ENCODE peak calls at places on chromosomes 1 and 21, in ten cellular contexts. F, H, U, V, O, B, R, L, J and M are unnamed samples.
A peak's percentile ranks its signal among the peaks of the same experiment; 100 is the strongest.

GRCh38 chr21:30962013-30962412 is 76.3 kb downstream of the KRTAP19-8 start:
- DNase-seq in F (no peak), H (no peak), U (no peak), V (no peak), O (no peak), B (peak; percentile 52), R (no peak), L (no peak), J (no peak), M (no peak)

GRCh38 chr21:14482165-14482564 is 64.0 kb downstream of the SAMSN1 start:
- DNase-seq in F (no peak), H (peak; percentile 55), U (peak; percentile 11), V (no peak), O (no peak), B (no peak), R (no peak), L (no peak), J (no peak), M (peak; percentile 38)

GRCh38 chr1:55618203-55618602 is 403.0 kb upstream of the USP24 start:
- DNase-seq in F (no peak), H (no peak), U (peak; percentile 10), V (no peak), O (no peak), B (no peak), R (no peak), L (no peak), J (no peak), M (peak; percentile 47)

GRCh38 chr1:206770531-206771352 is at the start of gene IL19:
- DNase-seq in F (peak; percentile 85), H (no peak), U (peak; percentile 17), V (no peak), O (peak; percentile 34), B (peak; percentile 66), R (no peak), L (no peak), J (no peak), M (no peak)

GRCh38 chr1:193479187-193479586 is 292.8 kb upstream of the B3GALT2 start:
- DNase-seq in F (no peak), H (peak; percentile 94), U (no peak), V (peak; percentile 44), O (no peak), B (no peak), R (no peak), L (no peak), J (peak; percentile 87), M (peak; percentile 78)

GRCh38 chr1:53061859-53062714 is at the start of gene PODN:
- DNase-seq in F (peak; percentile 44), H (peak; percentile 46), U (peak; percentile 63), V (no peak), O (no peak), B (peak; percentile 71), R (peak; percentile 73), L (peak; percentile 59), J (no peak), M (no peak)

GRCh38 chr1:19405195-19405760 is 80.1 kb downstream of the CAPZB start:
- DNase-seq in F (no peak), H (no peak), U (no peak), V (no peak), O (no peak), B (no peak), R (no peak), L (no peak), J (no peak), M (no peak)

GRCh38 chr1:232435746-232436145 is 194.2 kb downstream of the SIPA1L2 start:
- DNase-seq in F (peak; percentile 73), H (no peak), U (no peak), V (no peak), O (peak; percentile 70), B (no peak), R (peak; percentile 54), L (peak; percentile 40), J (no peak), M (no peak)

GRCh38 chr1:14365226-14365994 is 233.1 kb upstream of the KAZN start:
- DNase-seq in F (no peak), H (no peak), U (no peak), V (no peak), O (no peak), B (no peak), R (no peak), L (no peak), J (no peak), M (no peak)

GRCh38 chr1:109539676-109540075 is at the start of gene GPR61:
- DNase-seq in F (no peak), H (no peak), U (no peak), V (no peak), O (no peak), B (peak; percentile 64), R (no peak), L (no peak), J (no peak), M (no peak)

GRCh38 chr1:212955098-212955497 is 4.8 kb downstream of the VASH2 start:
- DNase-seq in F (no peak), H (no peak), U (no peak), V (no peak), O (no peak), B (no peak), R (no peak), L (no peak), J (no peak), M (no peak)

GRCh38 chr1:212958175-212958574 is 7.8 kb downstream of the VASH2 start:
- DNase-seq in F (peak; percentile 71), H (no peak), U (no peak), V (no peak), O (peak; percentile 78), B (no peak), R (no peak), L (no peak), J (peak; percentile 44), M (no peak)

GRCh38 chr1:212959266-212960220 is 9.2 kb downstream of the VASH2 start:
- DNase-seq in F (no peak), H (no peak), U (no peak), V (no peak), O (no peak), B (no peak), R (no peak), L (no peak), J (peak; percentile 37), M (no peak)

GRCh38 chr1:212956231-212956630 is 5.9 kb downstream of the VASH2 start:
- DNase-seq in F (no peak), H (no peak), U (no peak), V (no peak), O (no peak), B (no peak), R (no peak), L (no peak), J (peak; percentile 38), M (no peak)

DNA sequence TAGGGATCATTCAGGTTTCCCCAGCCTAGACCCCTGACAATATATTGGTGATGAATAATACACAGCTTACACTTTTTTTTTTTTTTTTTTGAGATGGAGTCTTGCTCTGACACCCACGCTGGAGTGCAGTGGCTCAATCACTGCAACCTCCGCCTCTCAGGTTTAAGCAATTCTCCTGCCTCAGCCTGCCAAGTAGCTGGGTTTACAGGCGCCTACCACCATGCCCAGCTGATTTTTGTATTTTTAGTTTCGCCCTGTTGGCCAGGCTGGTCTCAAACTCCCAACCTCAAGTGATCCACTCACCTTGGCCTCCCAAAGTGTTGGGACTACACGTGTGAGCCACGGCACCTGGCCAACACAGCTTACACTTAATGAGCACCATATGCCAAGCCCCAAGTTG is 7.2 kb downstream of the VASH2 start:
- DNase-seq in F (no peak), H (no peak), U (no peak), V (no peak), O (no peak), B (no peak), R (no peak), L (no peak), J (no peak), M (no peak)
- H3K36me3 ChIP-seq in F (no peaks in the 10 kb centered on the region), H (no peaks in the 10 kb centered on the region), U (no peaks in the 10 kb centered on the region), V (no peaks in the 10 kb centered on the region), O (peaks cover 36% of the 10 kb centered on the region), B (peaks cover 18% of the 10 kb centered on the region), R (no peaks in the 10 kb centered on the region), L (no peaks in the 10 kb centered on the region), J (no peaks in the 10 kb centered on the region), M (no peaks in the 10 kb centered on the region)

DNA sequence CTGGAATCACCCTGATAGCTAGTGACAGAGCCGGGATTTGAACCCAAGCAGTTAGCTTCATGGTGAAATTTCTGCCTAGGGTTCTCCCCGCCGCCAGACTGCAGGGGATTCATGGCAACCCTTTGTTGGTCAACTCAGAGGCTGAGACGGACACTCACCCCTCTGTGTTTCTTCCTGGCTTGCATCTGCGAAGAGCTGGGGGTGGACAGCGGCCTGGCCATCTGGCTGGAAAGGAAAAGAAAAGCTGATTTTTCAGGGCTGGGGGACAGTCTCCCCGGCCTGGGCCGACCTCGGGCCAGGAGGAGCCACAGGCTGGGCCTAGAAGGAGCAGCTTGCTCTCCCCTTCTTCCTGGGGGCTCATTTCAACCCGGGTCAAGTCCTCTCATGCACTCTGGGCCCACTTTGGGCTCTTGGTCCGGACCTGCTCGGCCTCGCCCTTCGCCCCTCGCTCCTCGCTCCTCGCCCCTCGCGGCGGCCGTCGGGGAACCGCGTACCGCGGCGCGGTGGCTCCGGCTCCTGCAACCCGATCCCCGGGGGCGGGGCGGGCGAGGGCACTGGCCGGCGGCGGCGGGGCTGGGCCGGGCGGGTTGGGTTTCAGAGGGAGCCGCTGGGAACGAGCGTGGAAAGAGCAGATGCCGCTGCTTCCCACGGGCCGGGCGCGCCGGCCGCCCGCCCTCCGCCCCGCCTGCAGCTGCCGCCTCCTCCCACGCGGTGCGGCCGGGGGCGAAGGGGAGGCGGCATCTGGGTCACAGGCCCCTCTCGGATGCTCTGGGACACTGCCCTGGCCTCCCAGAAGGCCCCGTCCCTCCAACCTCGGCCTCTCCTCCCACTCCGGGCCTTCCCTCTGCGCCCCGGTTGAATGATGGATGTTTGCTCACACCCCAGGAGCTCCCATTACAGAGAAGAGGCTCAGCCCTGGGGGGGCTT is 6.7 kb downstream of the HEYL start:
- DNase-seq in F (peak; percentile 57), H (no peak), U (no peak), V (peak; percentile 67), O (peak; percentile 53), B (peak; percentile 93), R (peak; percentile 88), L (peak; percentile 85), J (no peak), M (peak; percentile 9)
- H3K4me3 ChIP-seq in F (no peak overlapping the region), H (peak overlapping the region; percentile 9), U (peak overlapping the region; percentile 41), V (peak overlapping the region; percentile 34), O (no peak overlapping the region), B (no peak overlapping the region), R (peak overlapping the region; percentile 20), L (peak overlapping the region; percentile 73), J (no peak overlapping the region), M (no peak overlapping the region)

GRCh38 chr1:155472491-155472890 is 90.1 kb downstream of the ASH1L start:
- DNase-seq in F (no peak), H (no peak), U (no peak), V (no peak), O (no peak), B (no peak), R (no peak), L (no peak), J (no peak), M (no peak)
- H3K36me3 ChIP-seq in F (no peaks in the 10 kb centered on the region), H (no peaks in the 10 kb centered on the region), U (peaks cover 4% of the 10 kb centered on the region), V (peaks cover 14% of the 10 kb centered on the region), O (peaks cover 2% of the 10 kb centered on the region), B (peaks cover 26% of the 10 kb centered on the region), R (peaks cover 12% of the 10 kb centered on the region), L (no peaks in the 10 kb centered on the region), J (peaks cover 56% of the 10 kb centered on the region), M (no peaks in the 10 kb centered on the region)

DNA sequence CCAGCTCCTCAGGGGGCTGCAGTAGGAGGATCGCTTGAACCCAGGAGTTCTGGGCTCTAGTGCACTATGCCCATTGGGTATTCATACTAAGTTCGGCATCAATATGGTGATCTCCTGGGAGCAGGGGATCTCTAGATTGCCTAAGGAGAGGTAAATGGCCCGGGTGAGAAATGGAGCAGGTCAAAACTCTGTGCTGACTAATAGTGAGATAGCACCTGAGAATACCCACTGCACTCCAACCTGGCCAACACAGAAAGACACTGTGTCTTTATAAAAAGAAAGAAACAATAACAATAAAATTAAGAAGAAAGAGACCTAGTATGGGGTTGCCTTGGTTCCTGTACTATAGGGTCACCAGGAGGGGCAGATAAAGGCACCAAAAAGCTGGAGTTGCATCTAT is 13.7 kb upstream of the DUSP12 start:
- DNase-seq in F (no peak), H (no peak), U (no peak), V (no peak), O (no peak), B (no peak), R (no peak), L (no peak), J (no peak), M (no peak)
- H3K4me3 ChIP-seq in F (no peak overlapping the region), H (no peak overlapping the region), U (no peak overlapping the region), V (no peak overlapping the region), O (no peak overlapping the region), B (no peak overlapping the region), R (no peak overlapping the region), L (no peak overlapping the region), J (no peak overlapping the region), M (no peak overlapping the region)